ENCODE peak calls at places on chromosomes 16 and 17, in six cellular contexts. One of them, this sample, is unnamed. For H3F3A, the result is how much of the 10 kb centered on the place peaks cover.

GRCh38 chr17:61806081-61806828 is 57.1 kb downstream of the BRIP1 start:
- DNase-seq in neural progenitor cell: no peak
- DNase-seq in GM23338: peak
- DNase-seq in SK-N-SH: no peak
- DNase-seq in MM.1S: no peak
- DNase-seq in PC-3: no peak
- DNase-seq in this sample: no peak

GRCh38 chr17:79844869-79845600 is 5.8 kb upstream of the CBX4 start:
- DNase-seq in MM.1S: peak
- DNase-seq in SK-N-SH: peak
- DNase-seq in PC-3: peak
- DNase-seq in neural progenitor cell: peak
- DNase-seq in GM23338: peak
- DNase-seq in this sample: peak

GRCh38 chr16:88781140-88782077 is 3.6 kb downstream of the PIEZO1 start:
- DNase-seq in SK-N-SH: no peak
- DNase-seq in neural progenitor cell: no peak
- DNase-seq in MM.1S: peak
- DNase-seq in PC-3: peak
- DNase-seq in GM23338: no peak
- DNase-seq in this sample: peak

GRCh38 chr17:57948555-57949420 is 6.4 kb downstream of the CUEDC1 start:
- DNase-seq in MM.1S: peak
- DNase-seq in GM23338: peak
- DNase-seq in SK-N-SH: no peak
- DNase-seq in PC-3: peak
- DNase-seq in neural progenitor cell: no peak
- DNase-seq in this sample: peak

GRCh38 chr17:50533720-50534148 is 1.2 kb downstream of the EPN3 start:
- DNase-seq in SK-N-SH: peak
- DNase-seq in neural progenitor cell: no peak
- DNase-seq in MM.1S: no peak
- DNase-seq in PC-3: peak
- DNase-seq in GM23338: peak
- DNase-seq in this sample: peak

GRCh38 chr16:15952265-15952711 is 2.9 kb downstream of the ABCC1 start:
- DNase-seq in MM.1S: no peak
- DNase-seq in GM23338: no peak
- DNase-seq in SK-N-SH: peak
- DNase-seq in PC-3: no peak
- DNase-seq in neural progenitor cell: no peak
- DNase-seq in this sample: peak

GRCh38 chr16:70638814-70639792 is 7.3 kb upstream of the IL34 start:
- DNase-seq in SK-N-SH: peak
- DNase-seq in PC-3: no peak
- DNase-seq in neural progenitor cell: no peak
- DNase-seq in GM23338: no peak
- DNase-seq in MM.1S: peak
- DNase-seq in this sample: peak

GRCh38 chr17:55421179-55421934 is at the start of gene MMD:
- DNase-seq in MM.1S: no peak
- DNase-seq in PC-3: peak
- DNase-seq in SK-N-SH: peak
- DNase-seq in neural progenitor cell: no peak
- DNase-seq in GM23338: peak
- DNase-seq in this sample: peak

GRCh38 chr16:17666293-17666692 is 195.5 kb upstream of the XYLT1 start:
- DNase-seq in GM23338: no peak
- DNase-seq in SK-N-SH: no peak
- DNase-seq in neural progenitor cell: no peak
- DNase-seq in PC-3: no peak
- DNase-seq in MM.1S: no peak
- DNase-seq in this sample: no peak

DNA sequence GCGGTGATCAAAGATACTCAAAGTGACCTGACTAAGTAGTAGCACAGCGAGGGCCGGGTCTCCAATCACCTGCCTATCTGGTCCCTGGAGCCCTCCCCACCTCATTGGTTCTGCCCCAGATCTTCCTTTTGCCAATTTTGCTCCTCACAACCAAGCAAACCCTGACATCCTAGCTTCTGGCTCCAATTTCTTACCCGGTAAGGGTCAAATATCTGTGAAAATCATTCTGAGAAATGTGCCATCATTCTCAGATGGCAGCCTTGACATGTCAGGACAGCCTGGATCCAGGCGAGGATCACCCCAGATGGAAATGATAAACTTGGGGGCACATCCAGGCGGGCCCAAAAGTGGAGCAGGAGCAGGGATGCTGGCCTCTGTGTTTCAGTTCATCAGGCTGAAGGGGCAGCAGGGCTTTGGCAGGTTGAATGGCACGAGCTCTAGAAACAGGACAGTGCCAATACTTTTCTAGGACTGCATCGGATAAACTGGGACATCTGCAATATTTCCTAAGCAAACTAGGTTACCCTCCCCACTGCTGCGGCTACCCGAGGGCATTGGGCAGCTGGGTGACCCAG is 83.9 kb downstream of the SHISA6 start:
- DNase-seq in neural progenitor cell: no peak
- DNase-seq in SK-N-SH: no peak
- DNase-seq in MM.1S: no peak
- DNase-seq in GM23338: no peak
- DNase-seq in PC-3: no peak
- DNase-seq in this sample: no peak
- TF ChIP-seq EZH2phosphoT487 in neural progenitor cell: no peak
- TF ChIP-seq EZH2phosphoT487 in SK-N-SH: no peak
- TF ChIP-seq EZH2phosphoT487 in MM.1S: no peak
- TF ChIP-seq EZH2phosphoT487 in GM23338: no peak
- TF ChIP-seq EZH2phosphoT487 in PC-3: no peak
- TF ChIP-seq EZH2phosphoT487 in this sample: no peak

GRCh38 chr16:9122969-9123368 is 31.5 kb downstream of the HAPSTR1 start:
- DNase-seq in SK-N-SH: no peak
- DNase-seq in neural progenitor cell: no peak
- DNase-seq in GM23338: no peak
- DNase-seq in MM.1S: no peak
- DNase-seq in PC-3: no peak
- DNase-seq in this sample: no peak
- H3F3A ChIP-seq in SK-N-SH: under half
- H3F3A ChIP-seq in neural progenitor cell: under half
- H3F3A ChIP-seq in GM23338: under half
- H3F3A ChIP-seq in MM.1S: under half
- H3F3A ChIP-seq in PC-3: under half
- H3F3A ChIP-seq in this sample: half or more

GRCh38 chr16:9854665-9855064 is 327.6 kb downstream of the GRIN2A start:
- DNase-seq in PC-3: peak
- DNase-seq in SK-N-SH: no peak
- DNase-seq in neural progenitor cell: no peak
- DNase-seq in GM23338: no peak
- DNase-seq in MM.1S: no peak
- DNase-seq in this sample: peak

GRCh38 chr16:9860876-9861275 is 321.4 kb downstream of the GRIN2A start:
- DNase-seq in SK-N-SH: no peak
- DNase-seq in PC-3: no peak
- DNase-seq in MM.1S: no peak
- DNase-seq in neural progenitor cell: no peak
- DNase-seq in GM23338: no peak
- DNase-seq in this sample: peak

GRCh38 chr16:9859706-9860105 is 322.5 kb downstream of the GRIN2A start:
- DNase-seq in neural progenitor cell: no peak
- DNase-seq in PC-3: no peak
- DNase-seq in GM23338: no peak
- DNase-seq in SK-N-SH: no peak
- DNase-seq in MM.1S: no peak
- DNase-seq in this sample: no peak
- H3K27ac ChIP-seq in neural progenitor cell: no peak
- H3K27ac ChIP-seq in PC-3: no peak
- H3K27ac ChIP-seq in GM23338: no peak
- H3K27ac ChIP-seq in SK-N-SH: no peak
- H3K27ac ChIP-seq in MM.1S: no peak
- H3K27ac ChIP-seq in this sample: no peak

GRCh38 chr17:45248132-45248936 is 13.6 kb downstream of the SPATA32 start:
- DNase-seq in neural progenitor cell: peak
- DNase-seq in MM.1S: peak
- DNase-seq in GM23338: peak
- DNase-seq in SK-N-SH: no peak
- DNase-seq in PC-3: peak
- DNase-seq in this sample: no peak
- TF ChIP-seq EZH2phosphoT487 in neural progenitor cell: no peak
- TF ChIP-seq EZH2phosphoT487 in MM.1S: no peak
- TF ChIP-seq EZH2phosphoT487 in GM23338: no peak
- TF ChIP-seq EZH2phosphoT487 in SK-N-SH: no peak
- TF ChIP-seq EZH2phosphoT487 in PC-3: no peak
- TF ChIP-seq EZH2phosphoT487 in this sample: no peak

GRCh38 chr17:64655704-64656103 is 6.4 kb downstream of the SMURF2 start:
- DNase-seq in MM.1S: no peak
- DNase-seq in GM23338: no peak
- DNase-seq in neural progenitor cell: no peak
- DNase-seq in SK-N-SH: no peak
- DNase-seq in PC-3: no peak
- DNase-seq in this sample: no peak
- H3F3A ChIP-seq in MM.1S: under half
- H3F3A ChIP-seq in GM23338: under half
- H3F3A ChIP-seq in neural progenitor cell: under half
- H3F3A ChIP-seq in SK-N-SH: half or more
- H3F3A ChIP-seq in PC-3: under half
- H3F3A ChIP-seq in this sample: half or more

DNA sequence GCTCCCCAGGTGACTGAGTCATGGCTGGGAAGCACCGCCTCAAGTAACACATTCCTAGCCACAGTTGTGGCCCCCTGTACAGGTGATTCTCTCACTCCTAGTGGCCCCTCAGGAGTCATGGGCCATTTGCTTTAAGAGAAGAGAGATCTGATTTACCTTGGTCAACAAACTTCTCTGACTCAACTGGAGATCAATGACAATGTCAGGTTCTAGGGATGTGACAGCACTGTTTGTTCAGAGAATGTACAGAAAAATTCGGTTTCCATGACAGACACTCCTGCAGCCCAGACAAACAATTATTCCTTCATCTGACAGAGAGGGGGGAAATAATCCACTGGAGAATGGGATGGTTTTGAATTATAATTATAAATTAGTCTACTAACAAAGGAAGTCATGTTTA is 9.8 kb downstream of the ERN1 start:
- DNase-seq in MM.1S: no peak
- DNase-seq in neural progenitor cell: no peak
- DNase-seq in SK-N-SH: no peak
- DNase-seq in GM23338: no peak
- DNase-seq in PC-3: peak
- DNase-seq in this sample: no peak
- H3K27ac ChIP-seq in MM.1S: peak
- H3K27ac ChIP-seq in neural progenitor cell: no peak
- H3K27ac ChIP-seq in SK-N-SH: no peak
- H3K27ac ChIP-seq in GM23338: no peak
- H3K27ac ChIP-seq in PC-3: no peak
- H3K27ac ChIP-seq in this sample: no peak

GRCh38 chr17:59121901-59122480 is 15.3 kb upstream of the TRIM37 start:
- DNase-seq in neural progenitor cell: no peak
- DNase-seq in GM23338: no peak
- DNase-seq in SK-N-SH: no peak
- DNase-seq in PC-3: no peak
- DNase-seq in MM.1S: no peak
- DNase-seq in this sample: no peak
- TF ChIP-seq EZH2phosphoT487 in neural progenitor cell: no peak
- TF ChIP-seq EZH2phosphoT487 in GM23338: no peak
- TF ChIP-seq EZH2phosphoT487 in SK-N-SH: no peak
- TF ChIP-seq EZH2phosphoT487 in PC-3: no peak
- TF ChIP-seq EZH2phosphoT487 in MM.1S: no peak
- TF ChIP-seq EZH2phosphoT487 in this sample: no peak

GRCh38 chr17:4532860-4533521 is 22.2 kb downstream of the MYBBP1A start:
- DNase-seq in neural progenitor cell: no peak
- DNase-seq in GM23338: no peak
- DNase-seq in SK-N-SH: no peak
- DNase-seq in MM.1S: no peak
- DNase-seq in PC-3: no peak
- DNase-seq in this sample: no peak

GRCh38 chr17:4530799-4531730 is 24.1 kb downstream of the MYBBP1A start:
- DNase-seq in neural progenitor cell: no peak
- DNase-seq in PC-3: no peak
- DNase-seq in MM.1S: no peak
- DNase-seq in GM23338: peak
- DNase-seq in SK-N-SH: no peak
- DNase-seq in this sample: no peak

GRCh38 chr17:4533522-4534502 is 21.4 kb downstream of the MYBBP1A start:
- DNase-seq in neural progenitor cell: peak
- DNase-seq in MM.1S: no peak
- DNase-seq in PC-3: peak
- DNase-seq in SK-N-SH: peak
- DNase-seq in GM23338: no peak
- DNase-seq in this sample: peak

GRCh38 chr17:4534515-4534914 is 20.7 kb downstream of the MYBBP1A start:
- DNase-seq in PC-3: no peak
- DNase-seq in neural progenitor cell: no peak
- DNase-seq in SK-N-SH: peak
- DNase-seq in MM.1S: no peak
- DNase-seq in GM23338: no peak
- DNase-seq in this sample: no peak

DNA sequence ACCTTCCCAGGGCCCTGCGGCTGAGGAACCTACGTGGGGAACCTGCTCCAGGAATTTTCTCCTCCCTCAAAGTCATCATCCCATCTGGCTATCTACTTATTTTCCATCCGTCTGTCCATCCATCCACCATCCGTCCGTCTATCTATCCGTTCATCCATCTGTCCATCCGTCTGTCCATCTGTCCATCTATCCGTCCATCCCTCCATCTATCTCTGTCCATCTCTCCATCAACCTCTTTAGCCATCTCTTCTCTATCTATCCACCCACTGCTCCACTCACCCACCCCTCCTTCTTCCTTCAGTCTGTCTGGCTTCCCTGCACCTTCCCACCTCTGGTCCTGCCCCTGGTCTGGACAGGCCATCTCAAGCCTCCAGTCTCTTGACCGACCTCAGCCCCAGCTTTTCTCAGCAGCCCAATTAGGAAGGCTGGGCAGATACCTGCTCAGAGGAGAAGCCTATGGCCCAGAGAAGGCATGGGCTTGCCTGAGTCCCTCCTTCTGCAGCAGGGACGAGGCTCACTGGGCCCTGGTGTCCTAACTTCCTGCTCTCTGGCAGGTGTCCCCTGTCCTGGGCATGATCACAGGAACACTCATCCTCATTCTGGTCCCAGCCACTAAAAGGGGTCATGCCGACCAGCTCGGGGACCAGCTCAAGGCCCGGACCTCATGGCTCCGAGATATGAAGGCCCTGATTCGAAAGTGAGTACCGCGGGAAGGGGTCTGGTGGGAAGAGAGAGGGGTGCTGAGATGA is 23.0 kb downstream of the MYBBP1A start:
- DNase-seq in MM.1S: no peak
- DNase-seq in SK-N-SH: no peak
- DNase-seq in PC-3: no peak
- DNase-seq in GM23338: no peak
- DNase-seq in neural progenitor cell: no peak
- DNase-seq in this sample: no peak
- H3F3A ChIP-seq in MM.1S: under half
- H3F3A ChIP-seq in SK-N-SH: under half
- H3F3A ChIP-seq in PC-3: under half
- H3F3A ChIP-seq in GM23338: under half
- H3F3A ChIP-seq in neural progenitor cell: under half
- H3F3A ChIP-seq in this sample: under half

This sample was measured in GM23248.